ENCODE peak calls at places on chromosomes 6 and 20, in five cellular contexts. One of them, this sample, is unnamed.
A peak's percentile ranks its signal among the peaks of the same experiment; 100 is the strongest.

GRCh38 chr6:166277021-166277420 is 31.2 kb downstream of the PRR18 start:
- DNase-seq in uterus: no peak
- DNase-seq in fibroblast of lung: peak; percentile 15
- DNase-seq in fibroblast of pulmonary artery: peak; percentile 8
- DNase-seq in substantia nigra: peak; percentile 83
- DNase-seq in this sample: peak; percentile 77

GRCh38 chr6:113995632-113996031 is 24.7 kb upstream of the HDAC2 start:
- DNase-seq in uterus: no peak
- DNase-seq in fibroblast of lung: peak; percentile 95
- DNase-seq in fibroblast of pulmonary artery: peak; percentile 96
- DNase-seq in substantia nigra: peak; percentile 67
- DNase-seq in this sample: peak; percentile 43

GRCh38 chr20:57378646-57379262 is 12.4 kb upstream of the RBM38 start:
- DNase-seq in uterus: no peak
- DNase-seq in fibroblast of lung: no peak
- DNase-seq in fibroblast of pulmonary artery: no peak
- DNase-seq in substantia nigra: no peak
- DNase-seq in this sample: no peak

GRCh38 chr20:57998276-57998675 is 230.2 kb downstream of the ANKRD60 start:
- DNase-seq in uterus: no peak
- DNase-seq in fibroblast of lung: no peak
- DNase-seq in fibroblast of pulmonary artery: no peak
- DNase-seq in substantia nigra: no peak
- DNase-seq in this sample: no peak

GRCh38 chr20:9075264-9076095 is 6.6 kb downstream of the PLCB4 start:
- DNase-seq in uterus: no peak
- DNase-seq in fibroblast of lung: no peak
- DNase-seq in fibroblast of pulmonary artery: no peak
- DNase-seq in substantia nigra: no peak
- DNase-seq in this sample: no peak

GRCh38 chr20:31593221-31594001 is 11.7 kb upstream of the ID1 start:
- DNase-seq in uterus: no peak
- DNase-seq in fibroblast of lung: peak; percentile 90
- DNase-seq in fibroblast of pulmonary artery: peak; percentile 79
- DNase-seq in substantia nigra: no peak
- DNase-seq in this sample: no peak

GRCh38 chr20:38730989-38731737 is 6.9 kb downstream of the SLC32A1 start:
- DNase-seq in uterus: peak; percentile 39
- DNase-seq in fibroblast of lung: peak; percentile 50
- DNase-seq in fibroblast of pulmonary artery: peak; percentile 60
- DNase-seq in substantia nigra: peak; percentile 50
- DNase-seq in this sample: peak; percentile 7

GRCh38 chr20:32509639-32510066 is 75.5 kb downstream of the NOL4L start:
- DNase-seq in uterus: no peak
- DNase-seq in fibroblast of lung: peak; percentile 35
- DNase-seq in fibroblast of pulmonary artery: no peak
- DNase-seq in substantia nigra: no peak
- DNase-seq in this sample: no peak

GRCh38 chr6:129969064-129969463 is 49.3 kb upstream of the L3MBTL3 start:
- DNase-seq in uterus: no peak
- DNase-seq in fibroblast of lung: no peak
- DNase-seq in fibroblast of pulmonary artery: no peak
- DNase-seq in substantia nigra: no peak
- DNase-seq in this sample: no peak

GRCh38 chr6:168838000-168838399 is 397.0 kb downstream of the SMOC2 start:
- DNase-seq in uterus: no peak
- DNase-seq in fibroblast of lung: no peak
- DNase-seq in fibroblast of pulmonary artery: no peak
- DNase-seq in substantia nigra: no peak
- DNase-seq in this sample: no peak

GRCh38 chr6:167712332-167713087 is 114.2 kb upstream of the AFDN start:
- DNase-seq in uterus: no peak
- DNase-seq in fibroblast of lung: no peak
- DNase-seq in fibroblast of pulmonary artery: no peak
- DNase-seq in substantia nigra: no peak
- DNase-seq in this sample: no peak